ENCODE peak calls at places on chromosome 13, in eight cellular contexts. W is WTC11, G is NCI-H1694 treated with DMSO at 0.1 percent for 48 hours, T is NCI-H2081, H is tibial artery, U is aorta, A is posterior cingulate gyrus, J is nucleus accumbens. Z is an unnamed sample.

GRCh38 chr13:50650936-50651638 is 192.4 kb downstream of the DLEU7 start:
- DNase-seq in W (no peak), G (no peak), T (peak; percentile 33), H (no peak), U (no peak), A (no peak), J (no peak), Z (no peak)

GRCh38 chr13:99545979-99546378 is 44.7 kb downstream of the TM9SF2 start:
- DNase-seq in W (no peak), G (no peak), T (no peak), H (no peak), U (no peak), A (no peak), J (no peak), Z (no peak)

GRCh38 chr13:110126391-110126961 is 180.5 kb downstream of the COL4A1 start:
- DNase-seq in W (no peak), G (no peak), T (no peak), H (no peak), U (peak; percentile 74), A (no peak), J (peak; percentile 48), Z (no peak)

GRCh38 chr13:51681037-51681678 is 96.9 kb downstream of the WDFY2 start:
- DNase-seq in W (no peak), G (no peak), T (no peak), H (no peak), U (no peak), A (no peak), J (no peak), Z (no peak)

GRCh38 chr13:91154954-91155353 is 192.5 kb upstream of the MIR17HG start:
- DNase-seq in W (no peak), G (no peak), T (no peak), H (no peak), U (no peak), A (no peak), J (no peak), Z (no peak)

GRCh38 chr13:28954810-28955209 is 134.7 kb downstream of the MTUS2 start:
- DNase-seq in W (no peak), G (no peak), T (no peak), H (no peak), U (no peak), A (no peak), J (no peak), Z (no peak)

GRCh38 chr13:98672947-98673545 is 79.4 kb downstream of the SLC15A1 start:
- DNase-seq in W (peak; percentile 68), G (peak; percentile 66), T (peak; percentile 60), H (peak; percentile 86), U (peak; percentile 72), A (peak; percentile 53), J (no peak), Z (peak; percentile 25)

GRCh38 chr13:37595162-37595561 is 3.4 kb downstream of the POSTN start:
- DNase-seq in W (no peak), G (no peak), T (no peak), H (no peak), U (no peak), A (no peak), J (no peak), Z (no peak)

GRCh38 chr13:52345048-52345447 is 60.9 kb downstream of the THSD1 start:
- DNase-seq in W (no peak), G (no peak), T (no peak), H (no peak), U (no peak), A (no peak), J (no peak), Z (no peak)

GRCh38 chr13:45872574-45872973 is 21.0 kb upstream of the SIAH3 start:
- DNase-seq in W (no peak), G (peak; percentile 67), T (no peak), H (no peak), U (no peak), A (no peak), J (no peak), Z (no peak)

GRCh38 chr13:30142502-30143211 is 164.7 kb downstream of the KATNAL1 start:
- DNase-seq in W (no peak), G (no peak), T (no peak), H (no peak), U (peak; percentile 70), A (no peak), J (no peak), Z (no peak)

GRCh38 chr13:77184455-77184854 is 142.4 kb downstream of the MYCBP2 start:
- DNase-seq in W (no peak), G (no peak), T (no peak), H (no peak), U (no peak), A (no peak), J (no peak), Z (no peak)

GRCh38 chr13:29758591-29759114 is 91.8 kb downstream of the UBL3 start:
- DNase-seq in W (no peak), G (no peak), T (no peak), H (no peak), U (peak; percentile 85), A (no peak), J (no peak), Z (no peak)

GRCh38 chr13:41580345-41580744 is 123.0 kb downstream of the RGCC start:
- DNase-seq in W (no peak), G (no peak), T (no peak), H (no peak), U (no peak), A (no peak), J (no peak), Z (no peak)

GRCh38 chr13:77918391-77919261 is at the start of gene EDNRB:
- DNase-seq in W (peak; percentile 65), G (peak; percentile 37), T (peak; percentile 15), H (no peak), U (peak; percentile 64), A (peak; percentile 21), J (peak; percentile 37), Z (no peak)

GRCh38 chr13:74904547-74904946 is 577.4 kb downstream of the TBC1D4 start:
- DNase-seq in W (no peak), G (no peak), T (no peak), H (no peak), U (no peak), A (no peak), J (no peak), Z (no peak)

GRCh38 chr13:39825886-39826285 is 170.4 kb downstream of the COG6 start:
- DNase-seq in W (no peak), G (no peak), T (no peak), H (no peak), U (no peak), A (no peak), J (no peak), Z (no peak)

GRCh38 chr13:88908896-88909535 is 1237.8 kb downstream of the SLITRK5 start:
- DNase-seq in W (no peak), G (no peak), T (peak; percentile 96), H (no peak), U (no peak), A (no peak), J (no peak), Z (no peak)

GRCh38 chr13:49858183-49858856 is 65.8 kb upstream of the KPNA3 start:
- DNase-seq in W (no peak), G (no peak), T (no peak), H (no peak), U (no peak), A (no peak), J (no peak), Z (no peak)

GRCh38 chr13:77136902-77137420 is 110.0 kb upstream of the FBXL3 start:
- DNase-seq in W (no peak), G (no peak), T (no peak), H (no peak), U (no peak), A (no peak), J (no peak), Z (no peak)

GRCh38 chr13:112161441-112162301 is 94.7 kb downstream of the SOX1 start:
- DNase-seq in W (peak; percentile 69), G (no peak), T (peak; percentile 60), H (peak; percentile 10), U (no peak), A (no peak), J (no peak), Z (no peak)

GRCh38 chr13:40069173-40070044 is 413.9 kb downstream of the COG6 start:
- DNase-seq in W (peak; percentile 78), G (peak; percentile 88), T (peak; percentile 10), H (peak; percentile 85), U (peak; percentile 83), A (peak; percentile 84), J (peak; percentile 55), Z (peak; percentile 58)

GRCh38 chr13:46341112-46341711 is 45.8 kb downstream of the RUBCNL start:
- DNase-seq in W (no peak), G (no peak), T (no peak), H (no peak), U (no peak), A (no peak), J (no peak), Z (no peak)